ENCODE peak calls at places on chromosomes 2 and 18, in six cellular contexts. K is GM20000; J is NB4; L is CD4-positive, alpha-beta T cell; H is osteocyte; V is AG04450. E is an unnamed sample.

GRCh38 chr2:112121682-112122254 is 16.4 kb upstream of the FBLN7 start:
- DNase-seq in L (peak), K (peak), H (no peak), J (peak), V (peak), E (no peak)

GRCh38 chr2:184596819-184597411 is 1.4 kb upstream of the ZNF804A start:
- DNase-seq in H (no peak), V (peak), J (peak), K (peak), L (no peak), E (no peak)

GRCh38 chr2:237558918-237559645 is 7.3 kb upstream of the PRLH start:
- DNase-seq in L (no peak), V (peak), K (no peak), H (no peak), J (no peak), E (no peak)

GRCh38 chr2:68737717-68738116 is 3.1 kb downstream of the ARHGAP25 start:
- DNase-seq in V (no peak), H (peak), J (peak), L (no peak), K (peak), E (peak)

GRCh38 chr2:170434900-170435640 is 257.1 kb downstream of the MYO3B start:
- DNase-seq in H (no peak), J (no peak), V (no peak), L (no peak), K (peak), E (no peak)

GRCh38 chr2:9110893-9111569 is 95.6 kb upstream of the ASAP2 start:
- DNase-seq in K (no peak), H (no peak), J (no peak), L (no peak), V (no peak), E (no peak)

GRCh38 chr2:183035298-183035953 is 2.8 kb downstream of the NCKAP1 start:
- DNase-seq in J (no peak), V (peak), K (no peak), H (no peak), L (no peak), E (no peak)

GRCh38 chr2:24652265-24653232 is 140.6 kb downstream of the PTRHD1 start:
- DNase-seq in V (no peak), J (peak), K (no peak), H (no peak), L (no peak), E (no peak)

GRCh38 chr2:101949304-101949703 is 42.5 kb upstream of the IL1R2 start:
- DNase-seq in H (no peak), J (peak), L (no peak), V (no peak), K (no peak), E (no peak)

GRCh38 chr2:111201214-111201613 is 80.5 kb downstream of the BCL2L11 start:
- DNase-seq in H (no peak), K (no peak), V (no peak), L (no peak), J (no peak), E (no peak)

GRCh38 chr2:37506407-37507068 is 162.1 kb downstream of the QPCT start:
- DNase-seq in L (no peak), K (peak), H (no peak), J (no peak), V (peak), E (no peak)

GRCh38 chr2:223772363-223772762 is 65.0 kb downstream of the AP1S3 start:
- DNase-seq in J (no peak), L (no peak), H (no peak), V (no peak), K (no peak), E (no peak)

GRCh38 chr2:191790737-191791136 is 56.2 kb downstream of the CAVIN2 start:
- DNase-seq in H (no peak), V (peak), K (no peak), L (no peak), J (no peak), E (no peak)

GRCh38 chr2:188142088-188142487 is 149.6 kb upstream of the GULP1 start:
- DNase-seq in V (no peak), L (no peak), K (no peak), H (no peak), J (no peak), E (no peak)

GRCh38 chr2:26609839-26610277 is 31.3 kb downstream of the CIB4 start:
- DNase-seq in H (peak), V (no peak), J (peak), K (no peak), L (peak), E (no peak)

GRCh38 chr2:111618577-111618930 is 265.4 kb downstream of the ANAPC1 start:
- DNase-seq in H (peak), V (no peak), K (no peak), L (no peak), J (peak), E (no peak)

GRCh38 chr2:209512951-209513350 is 89.1 kb downstream of the MAP2 start:
- DNase-seq in K (no peak), V (no peak), L (no peak), H (no peak), J (peak), E (no peak)

GRCh38 chr2:225501022-225501421 is 101.5 kb downstream of the NYAP2 start:
- DNase-seq in H (no peak), V (no peak), L (no peak), J (no peak), K (no peak), E (no peak)

GRCh38 chr18:59672125-59672769 is 25.0 kb downstream of the CCBE1 start:
- DNase-seq in K (no peak), H (no peak), V (no peak), J (no peak), L (no peak), E (no peak)

GRCh38 chr2:120350125-120350524 is 4.2 kb downstream of the INHBB start:
- DNase-seq in L (no peak), K (no peak), J (no peak), V (no peak), H (no peak), E (no peak)

GRCh38 chr18:45551417-45551816 is 63.9 kb upstream of the SLC14A2 start:
- DNase-seq in V (no peak), K (no peak), H (no peak), J (peak), L (no peak), E (no peak)

GRCh38 chr2:166984797-166985196 is 96.5 kb downstream of the XIRP2 start:
- DNase-seq in V (no peak), L (no peak), J (no peak), H (no peak), K (no peak), E (no peak)

GRCh38 chr18:57439617-57439975 is 4.4 kb downstream of the ONECUT2 start:
- DNase-seq in H (no peak), L (no peak), K (no peak), V (no peak), J (no peak), E (no peak)

GRCh38 chr2:114929225-114929624 is 486.8 kb downstream of the DPP10 start:
- DNase-seq in L (no peak), V (no peak), H (no peak), K (no peak), J (no peak), E (no peak)

GRCh38 chr2:200373973-200374416 is 67.5 kb downstream of the SPATS2L start:
- DNase-seq in J (no peak), V (no peak), H (no peak), L (peak), K (peak), E (no peak)

GRCh38 chr2:84904717-84905174 is 710 bp upstream of the TMSB10 start:
- DNase-seq in J (peak), K (no peak), H (peak), V (no peak), L (no peak), E (no peak)

GRCh38 chr2:69186614-69187013 is 173.6 kb downstream of the ANTXR1 start:
- DNase-seq in L (no peak), K (no peak), V (no peak), J (no peak), H (no peak), E (no peak)

GRCh38 chr2:163621445-163622004 is 114.3 kb downstream of the FIGN start:
- DNase-seq in H (no peak), K (no peak), L (no peak), J (no peak), V (no peak), E (no peak)

GRCh38 chr2:112794131-112794733 is 9.9 kb upstream of the IL1A start:
- DNase-seq in K (peak), J (peak), L (no peak), V (peak), H (no peak), E (no peak)

GRCh38 chr2:223724831-223725230 is 112.6 kb downstream of the AP1S3 start:
- DNase-seq in L (no peak), J (no peak), V (no peak), H (no peak), K (no peak), E (no peak)

GRCh38 chr2:58921676-58922075 is 680.6 kb upstream of the FANCL start:
- DNase-seq in H (no peak), L (no peak), V (no peak), J (no peak), K (no peak), E (no peak)

GRCh38 chr2:192236136-192236535 is 41.4 kb upstream of the TMEFF2 start:
- DNase-seq in L (no peak), H (no peak), J (no peak), V (no peak), K (no peak), E (no peak)

GRCh38 chr2:105557021-105557420 is 158.2 kb upstream of the FHL2 start:
- DNase-seq in H (no peak), K (no peak), L (no peak), V (no peak), J (no peak), E (no peak)

GRCh38 chr2:69386789-69387734 is at the start of gene GFPT1:
- DNase-seq in K (peak), V (peak), L (peak), J (peak), H (peak), E (peak)

GRCh38 chr18:35376393-35376741 is 770 bp downstream of the ZNF396 start:
- DNase-seq in L (no peak), H (no peak), V (no peak), J (peak), K (peak), E (no peak)
- TF ChIP-seq CTCF in L (no peak), H (no peak), V (no peak), J (no peak), K (no peak), E (no peak)

GRCh38 chr2:134435505-134435904 is 181.6 kb downstream of the MGAT5 start:
- DNase-seq in V (no peak), J (no peak), H (no peak), K (no peak), L (no peak), E (no peak)

GRCh38 chr2:134433934-134434333 is 180.1 kb downstream of the MGAT5 start:
- DNase-seq in V (no peak), H (no peak), L (no peak), J (no peak), K (no peak), E (no peak)

GRCh38 chr2:134431837-134432437 is 178.1 kb downstream of the MGAT5 start:
- DNase-seq in L (no peak), J (no peak), K (no peak), V (no peak), H (no peak), E (no peak)

GRCh38 chr2:134432438-134432883 is 178.6 kb downstream of the MGAT5 start:
- DNase-seq in J (no peak), H (no peak), L (no peak), K (no peak), V (no peak), E (no peak)

DNA sequence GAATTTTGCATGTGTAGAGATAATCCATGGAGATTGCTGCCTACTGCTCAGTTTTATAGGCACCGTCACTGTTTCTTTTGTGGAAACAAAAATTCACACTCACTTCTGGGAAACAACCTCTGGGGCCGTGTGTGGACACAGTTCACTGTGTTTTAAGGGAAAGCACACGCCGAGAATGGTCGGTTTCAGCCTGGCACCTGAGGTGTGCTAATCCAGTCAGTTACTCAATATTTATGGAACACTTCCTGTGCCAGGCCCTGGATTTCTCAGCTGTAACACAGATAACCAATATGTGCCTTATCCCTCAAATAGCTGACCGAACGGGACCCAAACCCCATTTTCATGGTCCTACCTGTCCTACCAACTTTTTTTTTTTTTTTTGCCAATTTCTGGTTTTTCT is 179.6 kb downstream of the MGAT5 start:
- DNase-seq in V (no peak), J (no peak), H (no peak), K (no peak), L (no peak), E (no peak)
- TF ChIP-seq CTCF in V (no peak), J (no peak), H (no peak), K (no peak), L (no peak), E (no peak)

DNA sequence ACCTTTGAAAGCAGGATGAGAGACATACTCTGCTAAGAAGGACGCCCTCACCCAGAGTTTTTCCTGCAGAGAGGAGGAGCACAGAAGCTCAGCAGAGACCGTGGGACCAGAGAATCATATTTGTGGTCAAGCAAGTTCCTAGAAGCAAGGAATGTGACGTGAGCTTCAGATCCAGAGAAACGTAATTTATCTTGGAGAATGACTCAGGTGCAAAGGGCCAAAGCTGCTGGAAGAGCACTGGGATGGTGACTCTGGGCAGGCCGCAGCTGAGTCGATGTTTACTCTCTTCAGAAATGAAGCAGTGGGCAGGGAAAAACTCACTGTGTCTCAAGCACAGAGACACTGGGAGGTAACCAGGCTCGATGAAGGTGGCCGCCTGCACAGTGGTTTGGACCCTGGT is 50.1 kb upstream of the IGFBP2 start:
- DNase-seq in K (no peak), H (no peak), L (no peak), J (no peak), V (peak), E (no peak)
- TF ChIP-seq CTCF in K (no peak), H (no peak), L (no peak), J (no peak), V (no peak), E (no peak)

GRCh38 chr2:42495234-42495581 is 1.4 kb upstream of the KCNG3 start:
- DNase-seq in L (no peak), H (no peak), J (no peak), K (no peak), V (no peak), E (no peak)
- TF ChIP-seq CTCF in L (no peak), H (no peak), J (no peak), K (no peak), V (no peak), E (no peak)

DNA sequence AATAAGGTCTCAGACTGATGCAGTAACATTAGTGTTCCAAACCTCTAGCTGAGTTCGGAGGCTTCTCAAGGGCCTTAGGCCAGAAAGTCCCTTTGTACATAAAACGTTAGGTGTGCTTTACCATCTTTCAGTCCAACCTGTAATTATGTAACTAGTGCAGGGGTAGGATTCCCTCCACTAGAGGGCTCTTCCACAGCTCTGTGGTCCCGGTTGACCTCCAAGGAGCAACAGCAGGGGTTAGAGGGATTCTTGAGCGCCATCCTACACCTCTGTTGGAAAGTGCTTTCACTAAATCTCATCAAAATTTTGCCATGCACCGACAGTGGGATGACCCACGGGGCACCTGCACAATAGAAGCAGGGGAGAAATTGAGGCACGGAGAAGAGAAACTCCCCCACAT is 155.8 kb upstream of the LRP1B start:
- DNase-seq in V (no peak), H (no peak), J (peak), L (no peak), K (peak), E (no peak)
- TF ChIP-seq CTCF in V (peak), H (peak), J (peak), L (no peak), K (peak), E (no peak)

GRCh38 chr2:55511508-55512124 is 7.9 kb upstream of the CFAP36 start:
- DNase-seq in J (peak), V (no peak), H (no peak), L (no peak), K (no peak), E (no peak)
- TF ChIP-seq CTCF in J (peak), V (peak), H (peak), L (no peak), K (no peak), E (peak)

GRCh38 chr2:40227200-40227599 is 224.7 kb downstream of the SLC8A1 start:
- DNase-seq in J (no peak), L (no peak), K (no peak), V (no peak), H (no peak), E (no peak)

GRCh38 chr2:40230186-40230585 is 221.7 kb downstream of the SLC8A1 start:
- DNase-seq in K (no peak), L (no peak), J (no peak), V (no peak), H (no peak), E (no peak)

GRCh38 chr2:40225670-40226069 is 226.2 kb downstream of the SLC8A1 start:
- DNase-seq in H (no peak), K (no peak), V (no peak), J (no peak), L (no peak), E (no peak)

GRCh38 chr2:40228296-40228695 is 223.6 kb downstream of the SLC8A1 start:
- DNase-seq in K (no peak), H (no peak), L (no peak), J (no peak), V (no peak), E (no peak)

DNA sequence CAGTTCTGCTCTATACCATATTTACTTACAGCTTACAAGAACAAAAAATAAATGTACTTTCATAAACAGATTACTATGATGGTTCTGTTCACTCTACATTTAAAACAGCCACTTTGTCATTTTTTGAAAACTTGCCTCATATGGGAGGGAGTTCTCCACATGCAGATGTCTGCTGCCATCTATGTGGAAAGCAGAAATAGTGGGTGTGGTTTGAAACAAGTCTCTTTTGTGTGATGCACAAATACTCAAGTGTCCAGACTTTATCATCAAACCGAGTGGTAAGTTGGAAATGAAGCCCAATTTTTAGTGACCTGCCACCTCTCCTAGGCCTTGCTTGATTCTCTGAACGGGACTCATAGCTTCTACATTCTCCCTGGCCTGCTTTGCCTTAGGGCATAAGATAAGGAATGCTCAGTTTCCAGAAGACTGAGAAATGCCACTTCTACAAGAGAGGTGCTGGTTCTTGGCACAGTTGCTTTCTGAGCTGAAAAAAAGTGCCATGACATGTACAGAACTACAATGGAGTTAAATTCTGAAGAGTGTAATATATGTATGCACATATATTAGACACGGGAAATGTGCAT is 221.1 kb downstream of the SLC8A1 start:
- DNase-seq in L (no peak), H (no peak), V (no peak), K (no peak), J (no peak), E (no peak)
- TF ChIP-seq CTCF in L (no peak), H (peak), V (no peak), K (no peak), J (no peak), E (no peak)

DNA sequence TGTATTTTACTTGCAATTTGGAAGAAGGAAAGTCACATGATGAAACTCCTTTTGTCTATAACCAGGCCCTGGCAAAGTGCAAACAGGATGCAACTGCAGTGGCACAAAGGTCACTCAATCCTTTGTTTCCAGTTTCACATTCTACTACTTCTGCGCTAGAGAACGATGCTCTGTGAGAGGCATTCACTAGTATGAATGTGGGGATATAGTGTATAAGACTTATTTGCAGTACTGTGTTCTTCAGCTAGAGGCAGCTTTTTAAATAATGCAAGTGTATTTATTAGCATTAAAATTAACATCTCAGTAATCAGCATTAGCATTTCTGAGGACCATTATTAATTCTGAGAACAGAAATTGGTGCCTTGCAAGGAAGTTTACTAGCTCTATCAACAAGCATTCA is 68.9 kb downstream of the PRPF40A start:
- DNase-seq in H (no peak), K (no peak), J (no peak), V (no peak), L (no peak), E (no peak)
- TF ChIP-seq CTCF in H (peak), K (no peak), J (no peak), V (peak), L (no peak), E (peak)

GRCh38 chr2:174636979-174637378 is 39.4 kb upstream of the WIPF1 start:
- DNase-seq in K (no peak), V (no peak), H (no peak), L (no peak), J (peak), E (no peak)
- TF ChIP-seq CTCF in K (no peak), V (peak), H (no peak), L (no peak), J (no peak), E (no peak)

GRCh38 chr2:46298272-46298521 is 990 bp downstream of the EPAS1 start:
- DNase-seq in K (no peak), J (no peak), V (no peak), H (no peak), L (no peak), E (no peak)

GRCh38 chr2:46297546-46298271 is 502 bp downstream of the EPAS1 start:
- DNase-seq in J (peak), V (no peak), L (peak), H (no peak), K (peak), E (peak)

GRCh38 chr2:46299365-46300263 is 2.4 kb downstream of the EPAS1 start:
- DNase-seq in K (peak), L (no peak), H (no peak), J (peak), V (no peak), E (no peak)

GRCh38 chr2:46300406-46300832 is 3.2 kb downstream of the EPAS1 start:
- DNase-seq in V (no peak), K (no peak), H (no peak), J (no peak), L (no peak), E (no peak)

GRCh38 chr2:46298522-46299351 is 1.5 kb downstream of the EPAS1 start:
- DNase-seq in J (peak), L (no peak), V (no peak), K (peak), H (peak), E (no peak)
- TF ChIP-seq CTCF in J (no peak), L (no peak), V (peak), K (peak), H (peak), E (no peak)